ENCODE peak calls at places on chromosomes 13 and 19, in eight cellular contexts. One of them, this sample, is unnamed.

GRCh38 chr13:43484432-43485225 is 302.1 kb downstream of the ENOX1 start:
- DNase-seq in DND-41: no peak
- DNase-seq in astrocyte: no peak
- DNase-seq in IMR-90: no peak
- DNase-seq in neural progenitor cell: no peak
- DNase-seq in HCT116: no peak
- DNase-seq in GM23248: no peak
- DNase-seq in GM23338: no peak
- DNase-seq in this sample: no peak

GRCh38 chr13:41259875-41260501 is 3.4 kb downstream of the MTRF1 start:
- DNase-seq in HCT116: no peak
- DNase-seq in GM23248: no peak
- DNase-seq in DND-41: no peak
- DNase-seq in IMR-90: no peak
- DNase-seq in astrocyte: no peak
- DNase-seq in neural progenitor cell: no peak
- DNase-seq in GM23338: no peak
- DNase-seq in this sample: no peak

GRCh38 chr19:47765522-47766358 is 12.8 kb upstream of the SELENOW start:
- DNase-seq in IMR-90: peak; percentile 44
- DNase-seq in astrocyte: no peak
- DNase-seq in GM23338: peak; percentile 92
- DNase-seq in GM23248: peak; percentile 72
- DNase-seq in DND-41: peak; percentile 50
- DNase-seq in HCT116: no peak
- DNase-seq in neural progenitor cell: peak; percentile 78
- DNase-seq in this sample: peak; percentile 51

GRCh38 chr19:42255766-42256750 is 1.1 kb upstream of the ERF start:
- DNase-seq in IMR-90: peak; percentile 46
- DNase-seq in GM23248: peak; percentile 78
- DNase-seq in GM23338: peak; percentile 79
- DNase-seq in astrocyte: no peak
- DNase-seq in DND-41: no peak
- DNase-seq in HCT116: no peak
- DNase-seq in neural progenitor cell: peak; percentile 84
- DNase-seq in this sample: peak; percentile 45

GRCh38 chr19:45215391-45216191 is 29.6 kb downstream of the EXOC3L2 start:
- DNase-seq in GM23338: peak; percentile 77
- DNase-seq in HCT116: no peak
- DNase-seq in neural progenitor cell: peak; percentile 47
- DNase-seq in astrocyte: no peak
- DNase-seq in GM23248: no peak
- DNase-seq in IMR-90: no peak
- DNase-seq in DND-41: no peak
- DNase-seq in this sample: peak; percentile 9

GRCh38 chr19:34712606-34713261 is 21.3 kb upstream of the ZNF181 start:
- DNase-seq in GM23338: peak; percentile 93
- DNase-seq in neural progenitor cell: peak; percentile 86
- DNase-seq in DND-41: peak; percentile 59
- DNase-seq in HCT116: peak; percentile 71
- DNase-seq in GM23248: peak; percentile 82
- DNase-seq in IMR-90: peak; percentile 82
- DNase-seq in astrocyte: peak; percentile 44
- DNase-seq in this sample: peak; percentile 59

GRCh38 chr19:33804021-33804799 is 7.5 kb downstream of the KCTD15 start:
- DNase-seq in GM23248: peak; percentile 71
- DNase-seq in neural progenitor cell: no peak
- DNase-seq in astrocyte: peak; percentile 82
- DNase-seq in IMR-90: peak; percentile 83
- DNase-seq in HCT116: no peak
- DNase-seq in GM23338: no peak
- DNase-seq in DND-41: no peak
- DNase-seq in this sample: peak; percentile 70

GRCh38 chr13:108326318-108326717 is 56.8 kb downstream of the TNFSF13B start:
- DNase-seq in IMR-90: no peak
- DNase-seq in HCT116: no peak
- DNase-seq in astrocyte: no peak
- DNase-seq in GM23248: no peak
- DNase-seq in neural progenitor cell: no peak
- DNase-seq in DND-41: no peak
- DNase-seq in GM23338: peak; percentile 27
- DNase-seq in this sample: no peak

GRCh38 chr13:110625771-110626321 is 10.5 kb downstream of the NAXD start:
- DNase-seq in DND-41: no peak
- DNase-seq in GM23338: no peak
- DNase-seq in GM23248: no peak
- DNase-seq in IMR-90: no peak
- DNase-seq in astrocyte: no peak
- DNase-seq in HCT116: no peak
- DNase-seq in neural progenitor cell: no peak
- DNase-seq in this sample: no peak

GRCh38 chr13:75421987-75422386 is 60.0 kb downstream of the TBC1D4 start:
- DNase-seq in neural progenitor cell: no peak
- DNase-seq in GM23248: peak; percentile 14
- DNase-seq in DND-41: no peak
- DNase-seq in astrocyte: no peak
- DNase-seq in IMR-90: no peak
- DNase-seq in GM23338: no peak
- DNase-seq in HCT116: no peak
- DNase-seq in this sample: no peak

GRCh38 chr19:10691883-10692282 is 9.4 kb upstream of the QTRT1 start:
- DNase-seq in DND-41: no peak
- DNase-seq in neural progenitor cell: no peak
- DNase-seq in HCT116: no peak
- DNase-seq in GM23338: no peak
- DNase-seq in astrocyte: no peak
- DNase-seq in GM23248: no peak
- DNase-seq in IMR-90: no peak
- DNase-seq in this sample: no peak

GRCh38 chr13:24050292-24050711 is 110.2 kb upstream of the SPATA13 start:
- DNase-seq in astrocyte: peak; percentile 73
- DNase-seq in DND-41: no peak
- DNase-seq in HCT116: no peak
- DNase-seq in IMR-90: peak; percentile 86
- DNase-seq in GM23338: no peak
- DNase-seq in neural progenitor cell: no peak
- DNase-seq in GM23248: peak; percentile 81
- DNase-seq in this sample: peak; percentile 76

GRCh38 chr19:36488816-36489138 is 584 bp downstream of the ZNF566 start:
- DNase-seq in GM23338: no peak
- DNase-seq in astrocyte: no peak
- DNase-seq in DND-41: peak; percentile 60
- DNase-seq in neural progenitor cell: peak; percentile 18
- DNase-seq in HCT116: peak; percentile 13
- DNase-seq in IMR-90: no peak
- DNase-seq in GM23248: no peak
- DNase-seq in this sample: no peak

GRCh38 chr13:83881917-83882625 is at the start of gene SLITRK1:
- DNase-seq in GM23338: peak; percentile 96
- DNase-seq in DND-41: peak; percentile 40
- DNase-seq in GM23248: peak; percentile 30
- DNase-seq in IMR-90: peak; percentile 19
- DNase-seq in neural progenitor cell: peak; percentile 94
- DNase-seq in HCT116: no peak
- DNase-seq in astrocyte: peak; percentile 60
- DNase-seq in this sample: peak; percentile 74

GRCh38 chr19:30174791-30175190 is 197.4 kb upstream of the ZNF536 start:
- DNase-seq in HCT116: no peak
- DNase-seq in GM23338: no peak
- DNase-seq in GM23248: no peak
- DNase-seq in neural progenitor cell: no peak
- DNase-seq in astrocyte: no peak
- DNase-seq in IMR-90: no peak
- DNase-seq in DND-41: no peak
- DNase-seq in this sample: no peak

GRCh38 chr13:20616059-20616797 is 49.3 kb downstream of the IFT88 start:
- DNase-seq in GM23248: peak; percentile 86
- DNase-seq in IMR-90: peak; percentile 98
- DNase-seq in neural progenitor cell: no peak
- DNase-seq in astrocyte: peak; percentile 93
- DNase-seq in DND-41: no peak
- DNase-seq in HCT116: no peak
- DNase-seq in GM23338: no peak
- DNase-seq in this sample: peak; percentile 94

GRCh38 chr19:46082728-46083050 is 41.8 kb downstream of the IGFL3 start:
- DNase-seq in GM23248: peak; percentile 79
- DNase-seq in neural progenitor cell: no peak
- DNase-seq in GM23338: no peak
- DNase-seq in HCT116: no peak
- DNase-seq in IMR-90: no peak
- DNase-seq in astrocyte: peak; percentile 80
- DNase-seq in DND-41: no peak
- DNase-seq in this sample: no peak

GRCh38 chr13:21735621-21736401 is 64.9 kb downstream of the FGF9 start:
- DNase-seq in DND-41: no peak
- DNase-seq in GM23248: peak; percentile 15
- DNase-seq in GM23338: peak; percentile 12
- DNase-seq in neural progenitor cell: no peak
- DNase-seq in HCT116: no peak
- DNase-seq in astrocyte: no peak
- DNase-seq in IMR-90: no peak
- DNase-seq in this sample: no peak

GRCh38 chr13:95754069-95754468 is 77.1 kb downstream of the DNAJC3 start:
- DNase-seq in GM23248: no peak
- DNase-seq in IMR-90: no peak
- DNase-seq in neural progenitor cell: no peak
- DNase-seq in DND-41: no peak
- DNase-seq in GM23338: no peak
- DNase-seq in HCT116: no peak
- DNase-seq in astrocyte: no peak
- DNase-seq in this sample: no peak

GRCh38 chr13:109509154-109509905 is 277.1 kb downstream of the IRS2 start:
- DNase-seq in GM23248: peak; percentile 76
- DNase-seq in astrocyte: peak; percentile 85
- DNase-seq in GM23338: no peak
- DNase-seq in HCT116: no peak
- DNase-seq in DND-41: no peak
- DNase-seq in IMR-90: peak; percentile 66
- DNase-seq in neural progenitor cell: no peak
- DNase-seq in this sample: peak; percentile 87
- H3K4me3 ChIP-seq in GM23248: no peak overlapping the region
- H3K4me3 ChIP-seq in astrocyte: no peak overlapping the region
- H3K4me3 ChIP-seq in GM23338: no peak overlapping the region
- H3K4me3 ChIP-seq in HCT116: no peak overlapping the region
- H3K4me3 ChIP-seq in DND-41: no peak overlapping the region
- H3K4me3 ChIP-seq in IMR-90: no peak overlapping the region
- H3K4me3 ChIP-seq in neural progenitor cell: no peak overlapping the region
- H3K4me3 ChIP-seq in this sample: no peak overlapping the region

GRCh38 chr19:6794817-6795431 is 22.4 kb downstream of the VAV1 start:
- DNase-seq in DND-41: no peak
- DNase-seq in astrocyte: no peak
- DNase-seq in GM23338: peak; percentile 53
- DNase-seq in IMR-90: no peak
- DNase-seq in HCT116: no peak
- DNase-seq in GM23248: peak; percentile 4
- DNase-seq in neural progenitor cell: no peak
- DNase-seq in this sample: no peak
- H4K20me1 ChIP-seq in DND-41: peaks cover 3% of the 10 kb centered on the region
- H4K20me1 ChIP-seq in astrocyte: no peaks in the 10 kb centered on the region
- H4K20me1 ChIP-seq in GM23338: no peaks in the 10 kb centered on the region
- H4K20me1 ChIP-seq in IMR-90: no peaks in the 10 kb centered on the region
- H4K20me1 ChIP-seq in HCT116: no peaks in the 10 kb centered on the region
- H4K20me1 ChIP-seq in GM23248: no peaks in the 10 kb centered on the region
- H4K20me1 ChIP-seq in neural progenitor cell: no peaks in the 10 kb centered on the region
- H4K20me1 ChIP-seq in this sample: no peaks in the 10 kb centered on the region

GRCh38 chr19:43784251-43784980 is 3.6 kb upstream of the KCNN4 start:
- DNase-seq in GM23338: no peak
- DNase-seq in astrocyte: peak; percentile 83
- DNase-seq in GM23248: peak; percentile 92
- DNase-seq in HCT116: peak; percentile 77
- DNase-seq in IMR-90: peak; percentile 85
- DNase-seq in DND-41: peak; percentile 68
- DNase-seq in neural progenitor cell: no peak
- DNase-seq in this sample: peak; percentile 83

GRCh38 chr19:43783636-43784035 is 2.9 kb upstream of the KCNN4 start:
- DNase-seq in DND-41: no peak
- DNase-seq in neural progenitor cell: no peak
- DNase-seq in astrocyte: no peak
- DNase-seq in HCT116: no peak
- DNase-seq in GM23338: no peak
- DNase-seq in IMR-90: no peak
- DNase-seq in GM23248: no peak
- DNase-seq in this sample: no peak

GRCh38 chr19:43786665-43787064 is 5.9 kb upstream of the KCNN4 start:
- DNase-seq in GM23248: no peak
- DNase-seq in GM23338: no peak
- DNase-seq in DND-41: no peak
- DNase-seq in IMR-90: no peak
- DNase-seq in neural progenitor cell: no peak
- DNase-seq in astrocyte: no peak
- DNase-seq in HCT116: no peak
- DNase-seq in this sample: no peak

GRCh38 chr19:43782689-43783231 is 2.0 kb upstream of the KCNN4 start:
- DNase-seq in astrocyte: no peak
- DNase-seq in GM23338: no peak
- DNase-seq in HCT116: no peak
- DNase-seq in IMR-90: no peak
- DNase-seq in neural progenitor cell: no peak
- DNase-seq in DND-41: no peak
- DNase-seq in GM23248: no peak
- DNase-seq in this sample: no peak

DNA sequence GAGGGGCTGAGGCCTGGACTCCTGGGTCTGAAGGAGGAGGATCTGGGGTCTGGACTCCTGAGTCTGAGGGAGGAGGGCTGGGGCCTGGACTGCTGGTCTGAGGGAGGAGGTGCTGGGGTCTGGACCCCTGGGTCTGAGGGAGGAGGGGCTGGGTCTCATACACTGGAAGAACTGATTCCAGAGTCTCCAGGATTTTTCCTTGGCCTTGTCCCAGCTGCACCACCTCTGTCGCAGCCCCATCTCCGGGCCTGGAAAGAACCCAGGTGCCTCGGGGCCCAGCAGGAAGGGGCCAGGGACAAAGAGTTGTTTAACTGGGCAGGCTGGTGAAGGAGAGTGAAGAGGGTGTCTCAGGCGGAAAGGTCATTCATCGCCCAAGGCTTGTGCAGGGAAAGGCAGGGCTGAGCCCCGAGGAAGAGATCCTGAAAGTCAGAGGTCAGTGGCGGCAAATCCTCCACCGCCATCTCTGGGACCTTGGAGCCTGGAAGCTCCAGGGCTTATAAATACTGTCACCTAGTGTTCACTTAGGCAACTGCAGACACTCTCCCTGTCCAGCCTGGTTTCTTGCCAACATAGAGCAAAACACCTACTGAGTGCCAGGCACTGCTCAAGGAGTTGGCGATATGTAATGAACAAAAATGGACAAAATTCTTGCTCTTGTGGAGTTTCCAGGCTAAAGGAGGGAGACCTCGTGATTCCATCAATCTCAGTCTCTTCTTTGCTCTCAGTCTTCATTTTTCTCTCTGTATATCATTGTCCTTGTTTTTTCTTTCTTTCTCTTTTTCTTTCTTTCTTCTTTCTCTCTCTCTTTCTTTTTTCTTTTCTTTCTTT is 4.4 kb upstream of the KCNN4 start:
- DNase-seq in astrocyte: peak; percentile 38
- DNase-seq in GM23338: peak; percentile 92
- DNase-seq in DND-41: peak; percentile 67
- DNase-seq in IMR-90: peak; percentile 67
- DNase-seq in HCT116: peak; percentile 79
- DNase-seq in neural progenitor cell: peak; percentile 86
- DNase-seq in GM23248: peak; percentile 86
- DNase-seq in this sample: peak; percentile 60
- H3K4me3 ChIP-seq in astrocyte: no peak overlapping the region
- H3K4me3 ChIP-seq in GM23338: no peak overlapping the region
- H3K4me3 ChIP-seq in DND-41: no peak overlapping the region
- H3K4me3 ChIP-seq in IMR-90: no peak overlapping the region
- H3K4me3 ChIP-seq in HCT116: peak overlapping the region; percentile 47
- H3K4me3 ChIP-seq in neural progenitor cell: no peak overlapping the region
- H3K4me3 ChIP-seq in GM23248: no peak overlapping the region
- H3K4me3 ChIP-seq in this sample: no peak overlapping the region

GRCh38 chr19:50252111-50252886 is 48.9 kb downstream of the MYH14 start:
- DNase-seq in HCT116: no peak
- DNase-seq in GM23338: peak; percentile 69
- DNase-seq in GM23248: peak; percentile 30
- DNase-seq in neural progenitor cell: peak; percentile 27
- DNase-seq in DND-41: peak; percentile 29
- DNase-seq in IMR-90: no peak
- DNase-seq in astrocyte: no peak
- DNase-seq in this sample: peak; percentile 3
- H4K20me1 ChIP-seq in HCT116: no peaks in the 10 kb centered on the region
- H4K20me1 ChIP-seq in GM23338: no peaks in the 10 kb centered on the region
- H4K20me1 ChIP-seq in GM23248: no peaks in the 10 kb centered on the region
- H4K20me1 ChIP-seq in neural progenitor cell: no peaks in the 10 kb centered on the region
- H4K20me1 ChIP-seq in DND-41: no peaks in the 10 kb centered on the region
- H4K20me1 ChIP-seq in IMR-90: no peaks in the 10 kb centered on the region
- H4K20me1 ChIP-seq in astrocyte: no peaks in the 10 kb centered on the region
- H4K20me1 ChIP-seq in this sample: no peaks in the 10 kb centered on the region

This sample was measured in fibroblast of lung.